ENCODE peak calls at places on chromosome 9, in seven cellular contexts. F, N, Q, L, I, Z and B are unnamed samples.

GRCh38 chr9:5622019-5622418 is 6.9 kb upstream of the RIC1 start:
- DNase-seq in F (no peak), N (no peak), Q (peak; percentile 91), L (no peak), I (peak; percentile 67), Z (no peak), B (no peak)

GRCh38 chr9:121246821-121247511 is 21.0 kb upstream of the GSN start:
- DNase-seq in F (no peak), N (no peak), Q (peak; percentile 93), L (no peak), I (peak; percentile 65), Z (peak; percentile 75), B (no peak)

GRCh38 chr9:4748612-4749011 is 7.6 kb upstream of the AK3 start:
- DNase-seq in F (no peak), N (no peak), Q (peak; percentile 33), L (no peak), I (no peak), Z (no peak), B (no peak)

GRCh38 chr9:136748656-136749551 is 579 bp upstream of the LCN6 start:
- DNase-seq in F (no peak), N (no peak), Q (no peak), L (no peak), I (no peak), Z (no peak), B (no peak)

GRCh38 chr9:133880851-133881634 is 111.1 kb downstream of the VAV2 start:
- DNase-seq in F (no peak), N (no peak), Q (peak; percentile 29), L (peak; percentile 74), I (peak; percentile 84), Z (peak; percentile 99), B (no peak)

GRCh38 chr9:90344013-90344412 is 298.6 kb downstream of the DIRAS2 start:
- DNase-seq in F (peak; percentile 61), N (no peak), Q (no peak), L (peak; percentile 27), I (peak; percentile 4), Z (no peak), B (no peak)

GRCh38 chr9:95224371-95225015 is 93.0 kb downstream of the FANCC start:
- DNase-seq in F (no peak), N (no peak), Q (peak; percentile 15), L (no peak), I (peak; percentile 13), Z (peak; percentile 32), B (no peak)

GRCh38 chr9:128215491-128216404 is 12.6 kb downstream of the DNM1 start:
- DNase-seq in F (no peak), N (no peak), Q (peak; percentile 84), L (peak; percentile 34), I (peak; percentile 76), Z (no peak), B (no peak)

GRCh38 chr9:134800791-134801339 is 79.7 kb upstream of the FCN2 start:
- DNase-seq in F (no peak), N (no peak), Q (no peak), L (no peak), I (no peak), Z (peak; percentile 76), B (no peak)

GRCh38 chr9:88528356-88528755 is 6.6 kb upstream of the NXNL2 start:
- DNase-seq in F (no peak), N (no peak), Q (peak; percentile 33), L (no peak), I (peak; percentile 18), Z (no peak), B (no peak)

GRCh38 chr9:32385135-32385884 is 867 bp downstream of the ACO1 start:
- DNase-seq in F (no peak), N (no peak), Q (peak; percentile 41), L (no peak), I (no peak), Z (no peak), B (no peak)

GRCh38 chr9:108671156-108671555 is 184.6 kb downstream of the ACTL7B start:
- DNase-seq in F (peak; percentile 12), N (no peak), Q (peak; percentile 1), L (peak; percentile 71), I (peak; percentile 32), Z (peak; percentile 84), B (peak; percentile 36)

GRCh38 chr9:95008151-95008771 is 281.8 kb downstream of the AOPEP start:
- DNase-seq in F (no peak), N (no peak), Q (no peak), L (peak; percentile 23), I (no peak), Z (no peak), B (no peak)

GRCh38 chr9:110996436-110997224 is 41.6 kb downstream of the LPAR1 start:
- DNase-seq in F (no peak), N (no peak), Q (peak; percentile 82), L (no peak), I (peak; percentile 86), Z (no peak), B (no peak)

GRCh38 chr9:85213650-85214607 is 527.8 kb downstream of the AGTPBP1 start:
- DNase-seq in F (no peak), N (peak; percentile 13), Q (no peak), L (peak; percentile 60), I (no peak), Z (no peak), B (peak; percentile 54)
- H3K9ac ChIP-seq in F (no peak overlapping the region), N (no peak overlapping the region), Q (no peak overlapping the region), L (no peak overlapping the region), I (no peak overlapping the region), Z (no peak overlapping the region), B (no peak overlapping the region)

DNA sequence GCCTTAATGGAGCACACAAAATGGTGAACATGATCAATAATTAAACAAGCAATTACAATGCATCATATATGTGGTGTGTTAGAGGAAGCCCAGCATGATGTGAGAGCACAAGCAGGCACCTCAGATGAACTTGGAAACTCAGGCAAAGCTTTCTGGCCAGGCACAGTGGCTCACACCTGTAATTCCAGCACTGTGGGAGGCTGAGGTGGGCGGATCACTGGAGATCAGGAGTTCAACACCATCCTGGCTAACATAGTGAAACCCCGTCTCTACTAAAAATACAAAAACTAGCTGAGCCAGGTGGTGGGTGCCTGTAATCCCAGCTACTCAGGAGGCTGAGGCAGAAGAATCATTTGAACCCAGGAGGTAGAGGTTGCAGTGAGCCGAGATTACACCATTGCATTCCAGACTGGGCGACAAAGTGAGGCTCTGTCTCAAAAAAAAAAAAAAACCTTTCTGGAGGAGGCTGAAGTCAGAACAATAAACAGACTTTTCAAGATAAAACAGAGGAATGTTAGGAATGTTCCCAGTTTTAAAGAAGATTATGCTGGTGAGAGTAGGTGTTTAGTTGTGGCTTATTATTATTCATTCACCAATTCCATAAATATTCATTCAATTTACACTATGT is 159.4 kb downstream of the CEMIP2 start:
- DNase-seq in F (peak; percentile 29), N (no peak), Q (peak; percentile 19), L (peak; percentile 76), I (no peak), Z (peak; percentile 85), B (peak; percentile 45)
- H4K8ac ChIP-seq in F (no peak overlapping the region), N (no peak overlapping the region), Q (no peak overlapping the region), L (no peak overlapping the region), I (peak overlapping the region; percentile 54), Z (peak overlapping the region; percentile 54), B (no peak overlapping the region)

GRCh38 chr9:122336189-122336588 is 34.6 kb upstream of the PTGS1 start:
- DNase-seq in F (no peak), N (no peak), Q (no peak), L (no peak), I (no peak), Z (no peak), B (no peak)

GRCh38 chr9:122338536-122338935 is 32.3 kb upstream of the PTGS1 start:
- DNase-seq in F (no peak), N (no peak), Q (no peak), L (no peak), I (no peak), Z (no peak), B (no peak)

GRCh38 chr9:122337561-122337939 is 33.3 kb upstream of the PTGS1 start:
- DNase-seq in F (no peak), N (no peak), Q (no peak), L (no peak), I (no peak), Z (no peak), B (no peak)

GRCh38 chr9:122338989-122339388 is 31.8 kb upstream of the PTGS1 start:
- DNase-seq in F (no peak), N (no peak), Q (no peak), L (no peak), I (no peak), Z (no peak), B (no peak)

DNA sequence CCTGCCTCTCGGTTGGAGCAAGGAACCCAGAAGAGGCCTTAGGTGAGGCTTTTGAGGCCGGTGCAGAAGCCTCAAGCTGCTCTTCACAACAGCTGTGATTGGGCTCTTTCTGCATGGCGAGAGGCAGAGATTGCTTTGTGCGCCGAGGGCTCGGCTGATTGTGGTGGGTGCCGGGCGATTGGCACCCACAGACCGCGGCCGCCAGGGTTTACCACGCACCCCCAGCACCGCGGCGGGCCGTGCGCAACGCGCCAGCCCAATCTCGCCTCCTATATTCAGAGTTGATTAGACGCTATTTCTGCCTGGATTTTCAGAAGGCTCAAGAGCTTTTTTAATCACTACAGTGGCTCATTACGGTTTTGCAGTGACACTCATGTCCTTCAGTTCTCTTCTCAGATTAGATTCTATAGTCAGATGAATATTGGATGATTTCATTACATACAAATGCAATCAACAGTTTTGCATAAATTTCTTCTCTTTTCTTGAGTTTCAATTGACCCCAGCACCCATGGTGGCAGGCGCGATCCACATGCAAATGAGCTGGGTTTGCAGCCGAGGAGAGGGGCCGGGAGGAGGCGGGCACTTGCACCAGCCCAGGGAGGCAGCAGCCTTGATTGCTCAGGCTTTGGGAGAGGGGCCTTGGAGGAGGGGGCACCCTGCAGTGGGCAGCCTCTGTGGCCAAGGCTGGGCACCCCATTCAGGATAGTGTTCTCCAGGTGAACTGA is 33.8 kb upstream of the PTGS1 start:
- DNase-seq in F (no peak), N (no peak), Q (no peak), L (no peak), I (no peak), Z (no peak), B (no peak)
- H3K9ac ChIP-seq in F (no peak overlapping the region), N (no peak overlapping the region), Q (no peak overlapping the region), L (peak overlapping the region; percentile 23), I (no peak overlapping the region), Z (no peak overlapping the region), B (no peak overlapping the region)

GRCh38 chr9:93261735-93262523 is 78.0 kb downstream of the WNK2 start:
- DNase-seq in F (no peak), N (no peak), Q (no peak), L (no peak), I (no peak), Z (no peak), B (no peak)
- H4K8ac ChIP-seq in F (peak overlapping the region; percentile 87), N (peak overlapping the region; percentile 42), Q (no peak overlapping the region), L (no peak overlapping the region), I (no peak overlapping the region), Z (no peak overlapping the region), B (no peak overlapping the region)

DNA sequence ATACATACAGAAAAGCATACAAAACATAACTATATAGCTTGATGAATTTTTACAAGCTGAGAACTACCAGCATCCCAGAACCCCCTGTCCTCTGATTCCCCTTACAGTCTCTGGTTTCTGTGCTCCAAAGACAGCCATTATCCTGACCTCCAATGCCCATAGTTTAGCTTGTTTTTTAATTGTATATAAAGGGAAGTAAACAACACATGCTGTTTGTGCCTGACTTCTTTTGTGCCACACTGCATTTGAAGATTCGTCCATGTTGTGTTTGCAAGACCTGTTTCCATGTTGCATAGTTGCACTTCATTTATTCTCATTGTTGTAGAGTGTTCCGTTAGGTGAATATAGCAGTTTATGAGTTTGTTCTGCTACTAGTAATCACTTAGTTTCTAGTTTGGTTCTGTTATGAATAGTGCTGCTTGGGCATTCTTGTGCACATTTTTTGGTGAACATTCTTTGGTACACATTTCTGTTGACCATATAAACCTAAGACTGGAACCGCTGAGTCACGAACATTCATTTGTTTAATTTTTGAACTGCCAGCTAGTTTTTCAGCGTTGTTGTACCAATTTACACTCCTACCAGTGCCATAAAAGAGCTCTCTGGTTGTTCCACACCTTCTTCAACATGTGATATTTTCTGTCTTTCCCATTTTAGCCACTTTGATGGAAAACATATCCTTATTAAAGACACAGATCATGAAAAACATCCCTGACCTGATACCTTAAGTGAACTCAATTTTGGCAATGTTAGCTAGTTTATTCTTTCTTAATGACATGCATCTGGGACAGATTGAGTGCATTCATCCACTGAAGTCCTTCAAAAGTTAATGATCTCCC is 78.1 kb upstream of the ANXA1 start:
- DNase-seq in F (no peak), N (no peak), Q (no peak), L (no peak), I (peak; percentile 41), Z (no peak), B (no peak)
- H3K9ac ChIP-seq in F (no peak overlapping the region), N (no peak overlapping the region), Q (no peak overlapping the region), L (no peak overlapping the region), I (no peak overlapping the region), Z (no peak overlapping the region), B (no peak overlapping the region)